ENCODE peak calls at places on chromosome 19, in seven cellular contexts. M is IMR-90, V is D721Med, N is endothelial cell, U is OCI-LY7, Z is HFFc6, I is mammary epithelial cell. B is an unnamed sample.
A peak's percentile ranks its signal among the peaks of the same experiment; 100 is the strongest.

GRCh38 chr19:33883869-33884519 is 87.3 kb downstream of the KCTD15 start:
- DNase-seq in I (no peak), V (no peak), M (no peak), Z (no peak), N (peak; percentile 64), U (no peak), B (no peak)

GRCh38 chr19:11437955-11438354 is 2.5 kb downstream of the PRKCSH start:
- DNase-seq in I (no peak), Z (no peak), N (no peak), V (no peak), M (no peak), U (peak; percentile 38), B (no peak)

GRCh38 chr19:7773841-7774240 is 10.8 kb downstream of the CLEC4M start:
- DNase-seq in U (no peak), I (peak; percentile 59), Z (no peak), M (no peak), V (no peak), N (no peak), B (peak; percentile 41)

GRCh38 chr19:10685210-10685609 is 16.0 kb upstream of the QTRT1 start:
- DNase-seq in U (no peak), I (no peak), M (no peak), Z (no peak), N (no peak), V (no peak), B (no peak)

GRCh38 chr19:10227215-10227971 is 3.7 kb downstream of the S1PR2 start:
- DNase-seq in U (no peak), V (no peak), M (no peak), Z (no peak), N (no peak), I (no peak), B (no peak)

GRCh38 chr19:17560205-17560595 is 4.8 kb downstream of the COLGALT1 start:
- DNase-seq in V (no peak), N (no peak), Z (peak; percentile 12), U (no peak), M (peak; percentile 93), I (no peak), B (peak; percentile 78)

GRCh38 chr19:6100284-6100915 is 9.9 kb downstream of the RFX2 start:
- DNase-seq in U (no peak), M (no peak), N (no peak), V (no peak), Z (no peak), I (no peak), B (no peak)

GRCh38 chr19:11191273-11191755 is 6.0 kb downstream of the KANK2 start:
- DNase-seq in V (no peak), M (peak; percentile 63), Z (peak; percentile 86), I (peak; percentile 5), U (peak; percentile 75), N (no peak), B (no peak)

GRCh38 chr19:18562086-18562485 is 4.4 kb downstream of the KXD1 start:
- DNase-seq in Z (no peak), I (no peak), M (no peak), N (no peak), U (no peak), V (no peak), B (no peak)

GRCh38 chr19:38617764-38618589 is at the start of gene MAP4K1:
- DNase-seq in Z (no peak), I (no peak), N (no peak), M (no peak), V (no peak), U (peak; percentile 99), B (peak; percentile 39)

GRCh38 chr19:28140201-28140600 is 1072.8 kb downstream of the UQCRFS1 start:
- DNase-seq in M (no peak), U (no peak), N (no peak), V (no peak), Z (no peak), I (no peak), B (no peak)

GRCh38 chr19:6478815-6479214 is 2.8 kb downstream of the DENND1C start:
- DNase-seq in N (no peak), Z (no peak), U (no peak), M (no peak), V (no peak), I (no peak), B (no peak)

GRCh38 chr19:3231288-3231687 is 6.8 kb downstream of the CELF5 start:
- DNase-seq in M (no peak), U (no peak), I (no peak), Z (no peak), N (no peak), V (no peak), B (no peak)

GRCh38 chr19:17220207-17220758 is 5.1 kb downstream of the USE1 start:
- DNase-seq in V (no peak), I (no peak), U (no peak), N (no peak), Z (no peak), M (peak; percentile 71), B (peak; percentile 61)

GRCh38 chr19:18776288-18776594 is 14.9 kb downstream of the COMP start:
- DNase-seq in Z (peak; percentile 65), V (no peak), M (peak; percentile 72), U (no peak), N (no peak), I (no peak), B (peak; percentile 37)

DNA sequence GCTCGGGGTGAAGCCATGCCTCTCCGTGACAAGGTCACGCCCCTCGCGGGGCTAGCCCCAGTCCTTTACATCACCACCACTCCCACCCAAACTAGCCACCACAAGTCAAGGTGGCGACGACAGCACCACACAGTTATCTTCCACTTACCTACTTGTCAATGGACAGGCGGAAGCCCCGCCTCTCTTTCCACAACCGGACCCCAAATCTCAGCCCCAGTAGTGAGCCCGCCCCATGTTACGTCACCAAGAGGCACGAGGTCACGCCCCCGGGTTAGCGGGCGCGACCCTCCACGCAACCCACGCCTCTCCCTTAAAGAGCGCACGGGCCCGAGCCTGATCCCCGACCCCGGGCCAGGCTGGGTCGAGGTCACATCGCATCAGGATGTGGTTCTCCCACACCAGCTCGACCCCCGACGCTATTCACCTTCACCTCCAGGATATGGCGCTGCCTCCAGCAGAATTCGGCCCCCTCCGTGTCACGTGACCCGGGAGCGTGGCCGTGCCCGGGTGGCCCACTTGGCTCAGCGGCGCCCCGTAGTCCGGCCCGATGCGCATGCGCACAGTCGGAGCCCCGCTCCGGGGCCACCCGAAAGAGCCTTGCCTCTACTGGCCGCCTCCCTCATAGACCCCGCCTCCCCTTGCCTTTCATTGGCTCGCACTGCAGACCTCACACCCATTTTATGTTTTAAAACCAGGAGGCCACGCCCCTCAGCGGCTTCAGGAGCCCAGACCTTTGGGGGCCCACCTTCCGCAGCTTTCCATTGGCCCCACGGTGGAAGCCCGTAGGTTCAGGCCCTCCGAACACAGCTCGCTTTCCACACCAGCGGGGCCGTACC is 18.2 kb downstream of the SYDE1 start:
- DNase-seq in I (peak; percentile 96), M (peak; percentile 95), U (peak; percentile 99), N (peak; percentile 100), Z (peak; percentile 96), V (peak; percentile 93), B (peak; percentile 92)
- TF ChIP-seq CTCF in I (no peak), M (no peak), U (peak; percentile 25), N (no peak), Z (peak; percentile 35), V (no peak), B (peak; percentile 6)

DNA sequence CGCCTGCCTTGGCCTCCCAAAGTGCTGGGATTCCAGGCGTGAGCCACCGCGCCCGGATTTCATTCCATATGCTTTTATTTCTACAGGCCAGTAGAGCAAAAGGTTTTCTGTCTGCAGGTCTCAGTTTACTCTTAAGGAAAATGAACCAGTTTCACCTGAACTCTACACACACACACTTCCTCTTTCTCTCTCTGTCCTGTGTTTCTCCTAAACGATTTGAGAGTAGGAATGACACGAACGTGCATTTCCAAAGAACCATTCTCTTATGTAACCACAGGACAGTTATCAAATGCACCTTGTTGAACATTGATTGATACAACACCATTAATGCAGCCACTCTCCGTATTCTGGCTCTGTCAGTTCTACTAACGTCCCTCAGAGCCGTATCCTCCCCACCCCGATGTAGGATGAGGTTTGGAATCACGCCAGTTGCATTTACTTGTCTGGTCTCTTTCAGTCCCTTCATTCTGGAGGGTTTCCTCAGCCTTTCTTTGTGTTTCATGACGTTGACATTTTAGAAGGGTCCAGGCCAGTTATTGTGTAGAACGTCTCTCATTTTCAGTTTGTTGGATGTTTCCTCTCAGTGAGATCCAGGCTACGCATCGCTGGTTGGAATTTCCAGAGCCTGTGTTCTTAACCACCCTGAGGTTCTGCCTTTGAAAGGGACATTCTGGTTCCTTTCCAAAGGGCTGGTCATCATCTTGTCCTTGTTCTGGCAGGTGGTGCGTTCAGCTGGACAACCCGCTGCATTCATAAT is 36.0 kb downstream of the BICRA start:
- DNase-seq in N (no peak), I (no peak), Z (no peak), V (no peak), M (no peak), U (no peak), B (no peak)
- TF ChIP-seq CTCF in N (no peak), I (no peak), Z (no peak), V (no peak), M (no peak), U (no peak), B (no peak)

GRCh38 chr19:49489601-49490167 is 2.3 kb downstream of the RPL13A start:
- DNase-seq in Z (no peak), V (no peak), N (no peak), M (no peak), I (no peak), U (peak; percentile 78), B (no peak)
- TF ChIP-seq CTCF in Z (no peak), V (peak; percentile 24), N (no peak), M (no peak), I (peak; percentile 16), U (peak; percentile 78), B (no peak)

GRCh38 chr19:48010932-48011758 is 16.7 kb downstream of the ELSPBP1 start:
- DNase-seq in M (no peak), U (no peak), Z (no peak), N (no peak), I (no peak), V (no peak), B (no peak)

GRCh38 chr19:48000846-48001245 is 6.4 kb downstream of the ELSPBP1 start:
- DNase-seq in U (no peak), N (no peak), M (no peak), V (no peak), Z (no peak), I (no peak), B (no peak)

GRCh38 chr19:48004236-48004635 is 9.8 kb downstream of the ELSPBP1 start:
- DNase-seq in M (no peak), Z (no peak), I (no peak), U (no peak), V (no peak), N (no peak), B (no peak)

DNA sequence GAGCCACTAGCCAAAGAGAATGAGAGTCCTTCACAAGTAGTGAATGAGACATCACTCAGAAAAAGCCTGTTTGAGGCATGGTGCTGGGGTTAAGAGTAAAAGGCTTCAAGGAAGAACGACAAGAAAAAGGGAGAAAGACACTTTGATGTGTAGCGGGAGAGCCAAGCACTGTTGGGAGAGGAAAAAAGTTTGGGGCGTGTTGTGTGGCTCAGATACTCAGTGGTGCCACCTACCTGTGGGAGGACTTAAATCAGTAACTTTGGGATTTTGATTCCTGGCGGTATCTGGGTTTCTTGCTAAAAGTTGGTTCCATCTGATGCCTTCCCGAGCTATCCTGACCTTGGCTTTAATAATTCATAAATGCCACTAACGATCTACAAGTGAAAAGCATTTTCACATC is 12.3 kb downstream of the ELSPBP1 start:
- DNase-seq in M (no peak), U (peak; percentile 7), Z (no peak), I (no peak), V (no peak), N (no peak), B (no peak)
- TF ChIP-seq CTCF in M (no peak), U (peak; percentile 67), Z (peak; percentile 55), I (peak; percentile 7), V (peak; percentile 11), N (no peak), B (peak; percentile 8)

GRCh38 chr19:16088351-16088984 is 12.2 kb downstream of the TPM4 start:
- DNase-seq in N (no peak), Z (no peak), I (no peak), U (no peak), M (no peak), V (no peak), B (no peak)
- TF ChIP-seq CTCF in N (peak; percentile 36), Z (peak; percentile 65), I (no peak), U (peak; percentile 45), M (no peak), V (no peak), B (no peak)